ENCODE peak calls at places on chromosomes 16 and 17, in six cellular contexts. K, E, I, T, O and D are unnamed samples.

GRCh38 chr17:4718276-4718675 is 7.8 kb downstream of the ARRB2 start:
- DNase-seq in K (no peak), E (no peak), I (no peak), T (no peak), O (no peak), D (no peak)

GRCh38 chr16:10197003-10197402 is 14.8 kb upstream of the GRIN2A start:
- DNase-seq in K (no peak), E (no peak), I (no peak), T (no peak), O (no peak), D (no peak)

GRCh38 chr16:3027983-3028715 is 4.3 kb downstream of the THOC6 start:
- DNase-seq in K (peak; percentile 73), E (peak; percentile 94), I (peak; percentile 55), T (peak; percentile 85), O (peak; percentile 43), D (peak; percentile 73)

GRCh38 chr16:30802971-30803370 is 16.0 kb upstream of the ZNF629 start:
- DNase-seq in K (no peak), E (no peak), I (no peak), T (no peak), O (no peak), D (no peak)

GRCh38 chr16:69319826-69320730 is 8.9 kb downstream of the VPS4A start:
- DNase-seq in K (no peak), E (no peak), I (no peak), T (no peak), O (no peak), D (no peak)

GRCh38 chr16:21264226-21265036 is 13.7 kb downstream of the CRYM start:
- DNase-seq in K (peak; percentile 19), E (no peak), I (no peak), T (no peak), O (no peak), D (peak; percentile 24)

GRCh38 chr16:51526622-51527021 is 375.6 kb upstream of the SALL1 start:
- DNase-seq in K (no peak), E (no peak), I (no peak), T (no peak), O (no peak), D (no peak)

GRCh38 chr17:43471801-43472200 is 12.0 kb upstream of the DHX8 start:
- DNase-seq in K (no peak), E (no peak), I (no peak), T (no peak), O (no peak), D (peak; percentile 49)

GRCh38 chr16:74257061-74257460 is 39.6 kb upstream of the PSMD7 start:
- DNase-seq in K (no peak), E (no peak), I (no peak), T (no peak), O (no peak), D (no peak)

GRCh38 chr16:24993722-24994686 is 21.2 kb downstream of the ARHGAP17 start:
- DNase-seq in K (peak; percentile 79), E (peak; percentile 67), I (no peak), T (no peak), O (no peak), D (peak; percentile 96)

GRCh38 chr16:58020628-58021521 is 4.7 kb upstream of the MMP15 start:
- DNase-seq in K (peak; percentile 54), E (no peak), I (peak; percentile 18), T (peak; percentile 14), O (peak; percentile 65), D (peak; percentile 55)

GRCh38 chr17:80295146-80295545 is 34.5 kb downstream of the RNF213 start:
- DNase-seq in K (no peak), E (no peak), I (no peak), T (no peak), O (no peak), D (no peak)

GRCh38 chr17:16282522-16282921 is 65.5 kb downstream of the PIGL start:
- DNase-seq in K (peak; percentile 71), E (peak; percentile 59), I (no peak), T (no peak), O (no peak), D (peak; percentile 96)

GRCh38 chr16:252366-253337 is 18.0 kb downstream of the FAM234A start:
- DNase-seq in K (peak; percentile 30), E (no peak), I (no peak), T (no peak), O (no peak), D (no peak)

GRCh38 chr17:60392845-60393702 is 1.1 kb upstream of the USP32 start:
- DNase-seq in K (peak; percentile 86), E (peak; percentile 36), I (no peak), T (peak; percentile 60), O (peak; percentile 63), D (peak; percentile 60)

GRCh38 chr16:55435387-55435786 is 43.6 kb upstream of the MMP2 start:
- DNase-seq in K (no peak), E (no peak), I (no peak), T (no peak), O (no peak), D (no peak)